ENCODE peak calls at places on chromosomes 6 and 20, in five cellular contexts. T is sigmoid colon, I is transverse colon, S is HCT116, N is GM12892. J is an unnamed sample.

GRCh38 chr6:75424610-75425548 is 68.7 kb downstream of the FILIP1 start:
- DNase-seq in N (no peak), I (no peak), S (no peak), T (no peak), J (no peak)

GRCh38 chr20:25139061-25139705 is 56.3 kb upstream of the ENTPD6 start:
- DNase-seq in N (no peak), T (no peak), S (peak), I (no peak), J (peak)

GRCh38 chr6:7197752-7198151 is 90.0 kb downstream of the RREB1 start:
- DNase-seq in N (no peak), T (no peak), S (no peak), I (no peak), J (no peak)

GRCh38 chr20:5078399-5078958 is 41.3 kb downstream of the PCNA start:
- DNase-seq in S (no peak), I (peak), T (peak), N (peak), J (no peak)

GRCh38 chr6:2876210-2877056 is 26.7 kb downstream of the SERPINB9 start:
- DNase-seq in T (no peak), S (peak), I (peak), N (no peak), J (peak)

GRCh38 chr6:31070711-31071197 is 41.6 kb downstream of the C6orf15 start:
- DNase-seq in I (no peak), N (no peak), T (no peak), S (peak), J (peak)

GRCh38 chr6:15491255-15491985 is 171.4 kb downstream of the DTNBP1 start:
- DNase-seq in N (no peak), T (peak), I (peak), S (peak), J (peak)

GRCh38 chr6:154683756-154684523 is 49.3 kb upstream of the SCAF8 start:
- DNase-seq in S (no peak), N (peak), I (no peak), T (no peak), J (no peak)

GRCh38 chr20:4099905-4100675 is 84.7 kb upstream of the RNF24 start:
- DNase-seq in S (no peak), N (no peak), I (no peak), T (no peak), J (no peak)

DNA sequence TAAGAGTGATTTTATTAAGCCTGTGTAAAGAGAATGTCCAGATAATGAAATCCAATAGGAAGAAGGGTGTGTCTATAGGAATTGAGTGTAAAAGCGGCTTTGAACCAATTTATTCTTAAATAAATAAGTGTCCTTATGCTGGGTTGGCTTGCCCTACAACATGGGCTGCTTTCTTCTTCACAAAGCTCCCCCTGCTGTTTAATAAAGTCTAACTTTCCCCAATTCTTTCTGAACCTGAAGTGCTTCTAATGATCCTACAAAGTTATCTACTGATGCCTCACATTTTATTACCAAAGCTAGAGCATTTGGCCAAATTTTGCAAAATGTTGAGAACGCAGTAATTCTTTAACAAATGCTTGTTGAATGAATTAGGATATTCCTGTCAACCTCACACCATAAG is 36.3 kb upstream of the SIRT5 start:
- DNase-seq in I (no peak), N (peak), T (no peak), S (peak), J (peak)
- TF ChIP-seq POLR2AphosphoS5 in I (no peak), N (no peak), T (no peak), S (no peak), J (no peak)

GRCh38 chr6:56843476-56844349 is 111.2 kb upstream of the BEND6 start:
- DNase-seq in T (peak), S (peak), I (peak), N (peak), J (peak)
- TF ChIP-seq POLR2AphosphoS5 in T (peak), S (peak), I (peak), N (no peak), J (peak)

DNA sequence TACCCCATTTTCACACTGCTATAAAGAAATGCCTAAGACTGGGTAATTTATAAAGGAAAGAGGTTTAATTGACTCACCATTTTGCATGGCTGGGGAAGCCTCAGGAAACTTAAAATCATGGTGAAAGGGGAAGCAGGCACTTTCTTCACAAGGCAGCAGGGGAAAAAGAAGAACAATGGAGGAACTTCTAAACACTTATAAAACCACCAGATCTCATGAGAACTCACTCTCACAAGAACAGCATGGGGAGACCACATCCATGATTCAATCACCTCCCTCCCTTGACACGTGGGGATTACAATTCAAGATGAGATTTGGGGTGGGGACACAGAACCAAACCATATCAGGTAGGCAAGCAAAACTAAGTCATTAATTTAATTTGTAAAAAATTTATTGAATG is 343.2 kb downstream of the FRK start:
- DNase-seq in T (no peak), S (no peak), N (no peak), I (no peak), J (no peak)
- TF ChIP-seq POLR2AphosphoS5 in T (no peak), S (no peak), N (no peak), I (no peak), J (no peak)

GRCh38 chr6:118651282-118652050 is at the start of gene CEP85L:
- DNase-seq in S (peak), N (peak), T (peak), I (peak), J (peak)
- TF ChIP-seq POLR2AphosphoS5 in S (peak), N (peak), T (peak), I (peak), J (peak)

GRCh38 chr6:90008908-90009501 is 114.7 kb downstream of the GJA10 start:
- DNase-seq in N (no peak), I (no peak), S (no peak), T (no peak), J (no peak)
- TF ChIP-seq POLR2AphosphoS5 in N (no peak), I (no peak), S (no peak), T (no peak), J (no peak)